ENCODE peak calls at places on chromosomes 16 and 17, in nine cellular contexts. One of them, this sample, is unnamed.

GRCh38 chr17:28738680-28739384 is 5.0 kb upstream of the TRAF4 start:
- DNase-seq in effector memory CD4-positive, alpha-beta T cell: peak
- DNase-seq in A549: no peak
- DNase-seq in fibroblast of mammary gland: no peak
- DNase-seq in CD8-positive, alpha-beta memory T cell: no peak
- DNase-seq in esophagus muscularis mucosa: no peak
- DNase-seq in fibroblast of pulmonary artery: no peak
- DNase-seq in tibial nerve: no peak
- DNase-seq in GM23338: no peak
- DNase-seq in this sample: peak

GRCh38 chr17:57612202-57613071 is 132.7 kb downstream of the CCDC182 start:
- DNase-seq in effector memory CD4-positive, alpha-beta T cell: peak
- DNase-seq in A549: no peak
- DNase-seq in fibroblast of mammary gland: no peak
- DNase-seq in CD8-positive, alpha-beta memory T cell: no peak
- DNase-seq in esophagus muscularis mucosa: no peak
- DNase-seq in fibroblast of pulmonary artery: no peak
- DNase-seq in tibial nerve: no peak
- DNase-seq in GM23338: peak
- DNase-seq in this sample: no peak

GRCh38 chr17:50934672-50935200 is 68.6 kb upstream of the TOB1 start:
- DNase-seq in effector memory CD4-positive, alpha-beta T cell: no peak
- DNase-seq in A549: no peak
- DNase-seq in fibroblast of mammary gland: no peak
- DNase-seq in CD8-positive, alpha-beta memory T cell: no peak
- DNase-seq in esophagus muscularis mucosa: no peak
- DNase-seq in fibroblast of pulmonary artery: no peak
- DNase-seq in tibial nerve: no peak
- DNase-seq in GM23338: no peak
- DNase-seq in this sample: no peak

GRCh38 chr16:55487048-55487803 is 8.2 kb downstream of the MMP2 start:
- DNase-seq in effector memory CD4-positive, alpha-beta T cell: no peak
- DNase-seq in A549: no peak
- DNase-seq in fibroblast of mammary gland: peak
- DNase-seq in CD8-positive, alpha-beta memory T cell: no peak
- DNase-seq in esophagus muscularis mucosa: no peak
- DNase-seq in fibroblast of pulmonary artery: peak
- DNase-seq in tibial nerve: peak
- DNase-seq in GM23338: no peak
- DNase-seq in this sample: no peak

GRCh38 chr17:77011173-77012011 is 129.4 kb upstream of the SEC14L1 start:
- DNase-seq in effector memory CD4-positive, alpha-beta T cell: peak
- DNase-seq in A549: peak
- DNase-seq in fibroblast of mammary gland: peak
- DNase-seq in CD8-positive, alpha-beta memory T cell: peak
- DNase-seq in esophagus muscularis mucosa: no peak
- DNase-seq in fibroblast of pulmonary artery: peak
- DNase-seq in tibial nerve: peak
- DNase-seq in GM23338: peak
- DNase-seq in this sample: no peak

GRCh38 chr17:17810374-17811248 is 26.2 kb downstream of the SREBF1 start:
- DNase-seq in effector memory CD4-positive, alpha-beta T cell: no peak
- DNase-seq in A549: peak
- DNase-seq in fibroblast of mammary gland: peak
- DNase-seq in CD8-positive, alpha-beta memory T cell: no peak
- DNase-seq in esophagus muscularis mucosa: no peak
- DNase-seq in fibroblast of pulmonary artery: peak
- DNase-seq in tibial nerve: peak
- DNase-seq in GM23338: peak
- DNase-seq in this sample: no peak

GRCh38 chr17:73870035-73870434 is 225.8 kb upstream of the SDK2 start:
- DNase-seq in effector memory CD4-positive, alpha-beta T cell: no peak
- DNase-seq in A549: no peak
- DNase-seq in fibroblast of mammary gland: no peak
- DNase-seq in CD8-positive, alpha-beta memory T cell: no peak
- DNase-seq in esophagus muscularis mucosa: no peak
- DNase-seq in fibroblast of pulmonary artery: no peak
- DNase-seq in tibial nerve: no peak
- DNase-seq in GM23338: no peak
- DNase-seq in this sample: no peak

GRCh38 chr16:70770968-70771552 is 29.9 kb downstream of the VAC14 start:
- DNase-seq in effector memory CD4-positive, alpha-beta T cell: peak
- DNase-seq in A549: peak
- DNase-seq in fibroblast of mammary gland: peak
- DNase-seq in CD8-positive, alpha-beta memory T cell: peak
- DNase-seq in esophagus muscularis mucosa: peak
- DNase-seq in fibroblast of pulmonary artery: peak
- DNase-seq in tibial nerve: peak
- DNase-seq in GM23338: peak
- DNase-seq in this sample: no peak

GRCh38 chr17:72182256-72182890 is 61.6 kb downstream of the SOX9 start:
- DNase-seq in effector memory CD4-positive, alpha-beta T cell: no peak
- DNase-seq in A549: peak
- DNase-seq in fibroblast of mammary gland: no peak
- DNase-seq in CD8-positive, alpha-beta memory T cell: no peak
- DNase-seq in esophagus muscularis mucosa: no peak
- DNase-seq in fibroblast of pulmonary artery: no peak
- DNase-seq in tibial nerve: no peak
- DNase-seq in GM23338: peak
- DNase-seq in this sample: no peak

GRCh38 chr16:61611847-61612491 is 424.3 kb downstream of the CDH8 start:
- DNase-seq in effector memory CD4-positive, alpha-beta T cell: no peak
- DNase-seq in A549: no peak
- DNase-seq in fibroblast of mammary gland: no peak
- DNase-seq in CD8-positive, alpha-beta memory T cell: no peak
- DNase-seq in esophagus muscularis mucosa: no peak
- DNase-seq in fibroblast of pulmonary artery: no peak
- DNase-seq in tibial nerve: no peak
- DNase-seq in GM23338: no peak
- DNase-seq in this sample: no peak

GRCh38 chr17:42686520-42687137 is 4.3 kb downstream of the CNTNAP1 start:
- DNase-seq in effector memory CD4-positive, alpha-beta T cell: no peak
- DNase-seq in A549: no peak
- DNase-seq in fibroblast of mammary gland: no peak
- DNase-seq in CD8-positive, alpha-beta memory T cell: no peak
- DNase-seq in esophagus muscularis mucosa: no peak
- DNase-seq in fibroblast of pulmonary artery: no peak
- DNase-seq in tibial nerve: no peak
- DNase-seq in GM23338: no peak
- DNase-seq in this sample: no peak

GRCh38 chr17:72340836-72341235 is 220.0 kb downstream of the SOX9 start:
- DNase-seq in effector memory CD4-positive, alpha-beta T cell: no peak
- DNase-seq in A549: no peak
- DNase-seq in fibroblast of mammary gland: no peak
- DNase-seq in CD8-positive, alpha-beta memory T cell: no peak
- DNase-seq in esophagus muscularis mucosa: no peak
- DNase-seq in fibroblast of pulmonary artery: no peak
- DNase-seq in tibial nerve: no peak
- DNase-seq in GM23338: no peak
- DNase-seq in this sample: no peak

GRCh38 chr17:27293898-27294688 is at the start of gene WSB1:
- DNase-seq in effector memory CD4-positive, alpha-beta T cell: peak
- DNase-seq in A549: peak
- DNase-seq in fibroblast of mammary gland: peak
- DNase-seq in CD8-positive, alpha-beta memory T cell: peak
- DNase-seq in esophagus muscularis mucosa: peak
- DNase-seq in fibroblast of pulmonary artery: peak
- DNase-seq in tibial nerve: peak
- DNase-seq in GM23338: peak
- DNase-seq in this sample: peak

DNA sequence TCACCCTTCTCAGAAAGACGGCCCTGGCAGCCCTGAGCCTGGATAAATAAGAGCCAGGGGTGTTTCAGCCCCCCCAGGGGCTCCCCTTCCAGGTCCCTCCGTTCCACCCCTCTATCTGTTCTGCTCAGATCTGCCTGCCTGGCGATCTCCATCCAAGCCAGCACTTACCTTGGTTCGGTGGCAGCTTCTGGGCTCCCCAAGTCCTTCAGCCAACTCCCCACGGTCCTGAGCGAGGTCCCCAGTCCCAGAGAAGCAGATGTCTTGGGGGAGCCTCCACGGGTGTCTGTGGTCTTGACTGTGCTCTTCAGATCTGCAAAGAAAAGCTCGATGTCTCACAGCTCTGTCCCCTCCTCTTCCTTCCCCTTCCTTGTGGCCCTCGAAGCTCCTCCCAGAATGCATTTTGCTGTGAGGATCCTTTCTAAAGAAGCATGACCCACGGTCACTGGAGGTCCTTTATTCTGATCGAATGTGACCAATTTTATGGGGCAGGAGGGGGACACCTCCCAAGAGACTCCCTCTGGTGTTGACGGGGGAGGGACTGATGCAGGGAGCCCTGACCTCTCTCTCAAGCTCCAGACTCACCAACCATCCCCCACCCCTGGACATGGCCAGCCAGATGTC is at the start of gene PIK3R6:
- DNase-seq in effector memory CD4-positive, alpha-beta T cell: no peak
- DNase-seq in A549: no peak
- DNase-seq in fibroblast of mammary gland: no peak
- DNase-seq in CD8-positive, alpha-beta memory T cell: no peak
- DNase-seq in esophagus muscularis mucosa: no peak
- DNase-seq in fibroblast of pulmonary artery: no peak
- DNase-seq in tibial nerve: no peak
- DNase-seq in GM23338: no peak
- DNase-seq in this sample: no peak
- H3K4me3 ChIP-seq in effector memory CD4-positive, alpha-beta T cell: peak
- H3K4me3 ChIP-seq in A549: no peak
- H3K4me3 ChIP-seq in fibroblast of mammary gland: no peak
- H3K4me3 ChIP-seq in CD8-positive, alpha-beta memory T cell: peak
- H3K4me3 ChIP-seq in esophagus muscularis mucosa: peak
- H3K4me3 ChIP-seq in fibroblast of pulmonary artery: no peak
- H3K4me3 ChIP-seq in tibial nerve: no peak
- H3K4me3 ChIP-seq in GM23338: no peak
- H3K4me3 ChIP-seq in this sample: peak

GRCh38 chr16:89507834-89508590 is at the start of gene SPG7:
- DNase-seq in effector memory CD4-positive, alpha-beta T cell: peak
- DNase-seq in A549: peak
- DNase-seq in fibroblast of mammary gland: peak
- DNase-seq in CD8-positive, alpha-beta memory T cell: peak
- DNase-seq in esophagus muscularis mucosa: peak
- DNase-seq in fibroblast of pulmonary artery: peak
- DNase-seq in tibial nerve: peak
- DNase-seq in GM23338: peak
- DNase-seq in this sample: peak

GRCh38 chr16:89506791-89507191 is 1.4 kb upstream of the SPG7 start:
- DNase-seq in effector memory CD4-positive, alpha-beta T cell: no peak
- DNase-seq in A549: no peak
- DNase-seq in fibroblast of mammary gland: no peak
- DNase-seq in CD8-positive, alpha-beta memory T cell: peak
- DNase-seq in esophagus muscularis mucosa: no peak
- DNase-seq in fibroblast of pulmonary artery: no peak
- DNase-seq in tibial nerve: no peak
- DNase-seq in GM23338: no peak
- DNase-seq in this sample: no peak

GRCh38 chr16:89506113-89506504 is 2.1 kb upstream of the SPG7 start:
- DNase-seq in effector memory CD4-positive, alpha-beta T cell: no peak
- DNase-seq in A549: no peak
- DNase-seq in fibroblast of mammary gland: peak
- DNase-seq in CD8-positive, alpha-beta memory T cell: no peak
- DNase-seq in esophagus muscularis mucosa: no peak
- DNase-seq in fibroblast of pulmonary artery: peak
- DNase-seq in tibial nerve: no peak
- DNase-seq in GM23338: no peak
- DNase-seq in this sample: no peak

GRCh38 chr16:89505204-89506112 is 2.7 kb upstream of the SPG7 start:
- DNase-seq in effector memory CD4-positive, alpha-beta T cell: peak
- DNase-seq in A549: peak
- DNase-seq in fibroblast of mammary gland: peak
- DNase-seq in CD8-positive, alpha-beta memory T cell: peak
- DNase-seq in esophagus muscularis mucosa: peak
- DNase-seq in fibroblast of pulmonary artery: peak
- DNase-seq in tibial nerve: peak
- DNase-seq in GM23338: no peak
- DNase-seq in this sample: peak

GRCh38 chr16:89507219-89507833 is 877 bp upstream of the SPG7 start:
- DNase-seq in effector memory CD4-positive, alpha-beta T cell: no peak
- DNase-seq in A549: no peak
- DNase-seq in fibroblast of mammary gland: no peak
- DNase-seq in CD8-positive, alpha-beta memory T cell: no peak
- DNase-seq in esophagus muscularis mucosa: no peak
- DNase-seq in fibroblast of pulmonary artery: no peak
- DNase-seq in tibial nerve: no peak
- DNase-seq in GM23338: no peak
- DNase-seq in this sample: no peak
- H3K4me3 ChIP-seq in effector memory CD4-positive, alpha-beta T cell: peak
- H3K4me3 ChIP-seq in A549: peak
- H3K4me3 ChIP-seq in fibroblast of mammary gland: peak
- H3K4me3 ChIP-seq in CD8-positive, alpha-beta memory T cell: peak
- H3K4me3 ChIP-seq in esophagus muscularis mucosa: peak
- H3K4me3 ChIP-seq in fibroblast of pulmonary artery: peak
- H3K4me3 ChIP-seq in tibial nerve: peak
- H3K4me3 ChIP-seq in GM23338: peak
- H3K4me3 ChIP-seq in this sample: peak

GRCh38 chr16:23640669-23640958 is 496 bp downstream of the PALB2 start:
- DNase-seq in effector memory CD4-positive, alpha-beta T cell: no peak
- DNase-seq in A549: no peak
- DNase-seq in fibroblast of mammary gland: peak
- DNase-seq in CD8-positive, alpha-beta memory T cell: no peak
- DNase-seq in esophagus muscularis mucosa: no peak
- DNase-seq in fibroblast of pulmonary artery: no peak
- DNase-seq in tibial nerve: no peak
- DNase-seq in GM23338: peak
- DNase-seq in this sample: peak
- H3K4me3 ChIP-seq in effector memory CD4-positive, alpha-beta T cell: peak
- H3K4me3 ChIP-seq in A549: peak
- H3K4me3 ChIP-seq in fibroblast of mammary gland: peak
- H3K4me3 ChIP-seq in CD8-positive, alpha-beta memory T cell: peak
- H3K4me3 ChIP-seq in esophagus muscularis mucosa: peak
- H3K4me3 ChIP-seq in fibroblast of pulmonary artery: peak
- H3K4me3 ChIP-seq in tibial nerve: peak
- H3K4me3 ChIP-seq in GM23338: peak
- H3K4me3 ChIP-seq in this sample: peak

GRCh38 chr17:38430316-38430715 is 2.1 kb downstream of the ARHGAP23 start:
- DNase-seq in effector memory CD4-positive, alpha-beta T cell: no peak
- DNase-seq in A549: no peak
- DNase-seq in fibroblast of mammary gland: peak
- DNase-seq in CD8-positive, alpha-beta memory T cell: no peak
- DNase-seq in esophagus muscularis mucosa: no peak
- DNase-seq in fibroblast of pulmonary artery: peak
- DNase-seq in tibial nerve: no peak
- DNase-seq in GM23338: no peak
- DNase-seq in this sample: no peak

GRCh38 chr17:38430822-38431221 is 2.6 kb downstream of the ARHGAP23 start:
- DNase-seq in effector memory CD4-positive, alpha-beta T cell: no peak
- DNase-seq in A549: no peak
- DNase-seq in fibroblast of mammary gland: no peak
- DNase-seq in CD8-positive, alpha-beta memory T cell: no peak
- DNase-seq in esophagus muscularis mucosa: no peak
- DNase-seq in fibroblast of pulmonary artery: no peak
- DNase-seq in tibial nerve: no peak
- DNase-seq in GM23338: no peak
- DNase-seq in this sample: no peak

GRCh38 chr17:38428150-38428642 is at the start of gene ARHGAP23:
- DNase-seq in effector memory CD4-positive, alpha-beta T cell: peak
- DNase-seq in A549: peak
- DNase-seq in fibroblast of mammary gland: peak
- DNase-seq in CD8-positive, alpha-beta memory T cell: peak
- DNase-seq in esophagus muscularis mucosa: no peak
- DNase-seq in fibroblast of pulmonary artery: peak
- DNase-seq in tibial nerve: no peak
- DNase-seq in GM23338: peak
- DNase-seq in this sample: peak

GRCh38 chr17:38428643-38429371 is 543 bp downstream of the ARHGAP23 start:
- DNase-seq in effector memory CD4-positive, alpha-beta T cell: no peak
- DNase-seq in A549: no peak
- DNase-seq in fibroblast of mammary gland: peak
- DNase-seq in CD8-positive, alpha-beta memory T cell: no peak
- DNase-seq in esophagus muscularis mucosa: no peak
- DNase-seq in fibroblast of pulmonary artery: peak
- DNase-seq in tibial nerve: no peak
- DNase-seq in GM23338: peak
- DNase-seq in this sample: peak

GRCh38 chr17:38429476-38430100 is 1.3 kb downstream of the ARHGAP23 start:
- DNase-seq in effector memory CD4-positive, alpha-beta T cell: no peak
- DNase-seq in A549: no peak
- DNase-seq in fibroblast of mammary gland: no peak
- DNase-seq in CD8-positive, alpha-beta memory T cell: no peak
- DNase-seq in esophagus muscularis mucosa: no peak
- DNase-seq in fibroblast of pulmonary artery: no peak
- DNase-seq in tibial nerve: no peak
- DNase-seq in GM23338: no peak
- DNase-seq in this sample: no peak
- H3K4me3 ChIP-seq in effector memory CD4-positive, alpha-beta T cell: no peak
- H3K4me3 ChIP-seq in A549: peak
- H3K4me3 ChIP-seq in fibroblast of mammary gland: peak
- H3K4me3 ChIP-seq in CD8-positive, alpha-beta memory T cell: no peak
- H3K4me3 ChIP-seq in esophagus muscularis mucosa: peak
- H3K4me3 ChIP-seq in fibroblast of pulmonary artery: peak
- H3K4me3 ChIP-seq in tibial nerve: peak
- H3K4me3 ChIP-seq in GM23338: peak
- H3K4me3 ChIP-seq in this sample: peak